ENCODE peak calls at places on chromosomes 4 and X, in six cellular contexts. D is AG08396; V is SIG-M5; C is CD4-positive, alpha-beta T cell; M is activated CD4-positive, alpha-beta T cell treated with anti-CD3 and anti-CD28 coated beads, Interleukin-2, amount 50 U/mL, for 4 hours; O is GOT3. S is an unnamed sample.

GRCh38 chr4:100367451-100367850 is 150.4 kb downstream of the EMCN start:
- DNase-seq in D (no peak), V (no peak), C (no peak), M (no peak), O (no peak), S (no peak)

GRCh38 chrX:23365541-23365940 is 30.9 kb downstream of the PTCHD1 start:
- DNase-seq in D (no peak), V (no peak), C (no peak), M (no peak), O (no peak), S (no peak)

GRCh38 chrX:94329182-94329581 is 655.2 kb downstream of the FAM133A start:
- DNase-seq in D (no peak), V (no peak), C (no peak), M (no peak), O (no peak), S (no peak)

GRCh38 chr4:75542824-75543223 is 13.0 kb upstream of the ODAPH start:
- DNase-seq in D (peak), V (no peak), C (no peak), M (no peak), O (no peak), S (no peak)

GRCh38 chr4:102501635-102502382 is 650 bp downstream of the NFKB1 start:
- DNase-seq in D (peak), V (no peak), C (peak), M (peak), O (peak), S (peak)

GRCh38 chrX:136768469-136769084 is 12.2 kb downstream of the ARHGEF6 start:
- DNase-seq in D (peak), V (peak), C (peak), M (peak), O (peak), S (peak)

GRCh38 chr4:54543088-54543795 is 114.5 kb upstream of the KIT start:
- DNase-seq in D (peak), V (no peak), C (no peak), M (no peak), O (no peak), S (no peak)

GRCh38 chr4:102734591-102735385 is 26.0 kb downstream of the MANBA start:
- DNase-seq in D (peak), V (peak), C (no peak), M (no peak), O (no peak), S (no peak)

GRCh38 chr4:3514806-3515421 is 17.3 kb downstream of the LRPAP1 start:
- DNase-seq in D (no peak), V (no peak), C (no peak), M (no peak), O (no peak), S (no peak)

GRCh38 chr4:187090401-187090800 is 366.7 kb upstream of the FAT1 start:
- DNase-seq in D (peak), V (no peak), C (no peak), M (no peak), O (no peak), S (no peak)

GRCh38 chrX:97672608-97673007 is 788.9 kb downstream of the RPA4 start:
- DNase-seq in D (no peak), V (no peak), C (no peak), M (no peak), O (no peak), S (no peak)

GRCh38 chr4:158090323-158090722 is 82.5 kb downstream of the GASK1B start:
- DNase-seq in D (no peak), V (no peak), C (no peak), M (no peak), O (no peak), S (no peak)

GRCh38 chr4:54545663-54546424 is 111.9 kb upstream of the KIT start:
- DNase-seq in D (no peak), V (no peak), C (no peak), M (no peak), O (no peak), S (no peak)

GRCh38 chr4:100641326-100641725 is 123.5 kb upstream of the EMCN start:
- DNase-seq in D (no peak), V (no peak), C (no peak), M (no peak), O (no peak), S (no peak)

GRCh38 chrX:121579016-121579760 is 531.8 kb downstream of the GLUD2 start:
- DNase-seq in D (no peak), V (no peak), C (no peak), M (no peak), O (no peak), S (no peak)

GRCh38 chr4:41747230-41748055 is 1.1 kb downstream of the PHOX2B start:
- DNase-seq in D (no peak), V (no peak), C (no peak), M (no peak), O (no peak), S (no peak)

GRCh38 chr4:33411182-33411581 is 2691.0 kb downstream of the PCDH7 start:
- DNase-seq in D (no peak), V (peak), C (no peak), M (no peak), O (no peak), S (no peak)

GRCh38 chrX:139826065-139827044 is 106.5 kb downstream of the ATP11C start:
- DNase-seq in D (peak), V (no peak), C (no peak), M (no peak), O (no peak), S (no peak)

GRCh38 chr4:147244786-147245185 is 236.1 kb upstream of the EDNRA start:
- DNase-seq in D (no peak), V (no peak), C (no peak), M (no peak), O (no peak), S (no peak)

GRCh38 chr4:107792691-107793090 is 32.0 kb upstream of the SGMS2 start:
- DNase-seq in D (no peak), V (no peak), C (no peak), M (no peak), O (no peak), S (no peak)

GRCh38 chr4:6340446-6341015 is 70.9 kb downstream of the WFS1 start:
- DNase-seq in D (no peak), V (no peak), C (no peak), M (no peak), O (no peak), S (no peak)

GRCh38 chr4:55469979-55470378 is 74.2 kb downstream of the TMEM165 start:
- DNase-seq in D (no peak), V (no peak), C (no peak), M (no peak), O (no peak), S (no peak)

GRCh38 chr4:122854444-122854843 is 27.8 kb downstream of the FGF2 start:
- DNase-seq in D (no peak), V (no peak), C (no peak), M (no peak), O (no peak), S (no peak)

GRCh38 chr4:63505714-63506460 is 903.4 kb downstream of the TECRL start:
- DNase-seq in D (no peak), V (no peak), C (no peak), M (no peak), O (no peak), S (no peak)

GRCh38 chrX:154409222-154409871 is at the start of gene DNASE1L1:
- DNase-seq in D (peak), V (no peak), C (no peak), M (no peak), O (peak), S (no peak)

GRCh38 chrX:46755656-46756055 is 3.3 kb downstream of the SLC9A7 start:
- DNase-seq in D (no peak), V (no peak), C (no peak), M (no peak), O (no peak), S (no peak)

GRCh38 chr4:148649669-148650331 is 207.6 kb upstream of the NR3C2 start:
- DNase-seq in D (peak), V (no peak), C (no peak), M (no peak), O (no peak), S (no peak)

GRCh38 chr4:73603307-73603710 is 16.9 kb downstream of the RASSF6 start:
- DNase-seq in D (no peak), V (no peak), C (no peak), M (no peak), O (no peak), S (no peak)

GRCh38 chrX:85024562-85024961 is 20.9 kb downstream of the APOOL start:
- DNase-seq in D (no peak), V (no peak), C (no peak), M (no peak), O (no peak), S (no peak)

GRCh38 chr4:244471-244870 is 60.8 kb downstream of the ZNF732 start:
- DNase-seq in D (no peak), V (no peak), C (peak), M (peak), O (no peak), S (no peak)

GRCh38 chr4:101356928-101357327 is 9.6 kb upstream of the PPP3CA start:
- DNase-seq in D (peak), V (no peak), C (no peak), M (no peak), O (no peak), S (no peak)

GRCh38 chr4:1328267-1329155 is 18.5 kb upstream of the UVSSA start:
- DNase-seq in D (no peak), V (no peak), C (no peak), M (no peak), O (no peak), S (no peak)

GRCh38 chr4:156294577-156294976 is 340.9 kb upstream of the CTSO start:
- DNase-seq in D (peak), V (no peak), C (no peak), M (no peak), O (no peak), S (no peak)

GRCh38 chrX:72540318-72540717 is 32.3 kb downstream of the HDAC8 start:
- DNase-seq in D (peak), V (no peak), C (no peak), M (no peak), O (no peak), S (no peak)

GRCh38 chr4:152052431-152053057 is 291.7 kb upstream of the GATB start:
- DNase-seq in D (peak), V (peak), C (no peak), M (no peak), O (no peak), S (no peak)

GRCh38 chr4:67087897-67088296 is 457.4 kb downstream of the CENPC start:
- DNase-seq in D (no peak), V (no peak), C (peak), M (peak), O (no peak), S (no peak)

GRCh38 chr4:26296021-26296420 is 24.8 kb upstream of the RBPJ start:
- DNase-seq in D (no peak), V (no peak), C (no peak), M (no peak), O (no peak), S (no peak)